ENCODE peak calls at places on chromosomes 4 and X, in five cellular contexts. Y is A549, H is ovary, V is tibial nerve, Z is left ventricle myocardium inferior. X is an unnamed sample.

GRCh38 chr4:175062183-175062592 is 144.0 kb downstream of the ADAM29 start:
- DNase-seq in H (no peak), Y (no peak), Z (no peak), V (no peak), X (no peak)

GRCh38 chr4:117654064-117654463 is 380.2 kb upstream of the NDST3 start:
- DNase-seq in Y (no peak), H (no peak), Z (no peak), V (no peak), X (no peak)

GRCh38 chrX:17009856-17010650 is 63.6 kb downstream of the REPS2 start:
- DNase-seq in V (no peak), Y (no peak), Z (no peak), H (no peak), X (no peak)

GRCh38 chr4:122826000-122826595 is 533 bp upstream of the FGF2 start:
- DNase-seq in Y (no peak), H (no peak), V (no peak), Z (no peak), X (no peak)

GRCh38 chr4:80173387-80173786 is 23.9 kb upstream of the PRDM8 start:
- DNase-seq in Y (no peak), H (no peak), V (no peak), Z (no peak), X (peak; percentile 72)

GRCh38 chr4:137124278-137124932 is 407.9 kb downstream of the PCDH18 start:
- DNase-seq in H (no peak), Y (peak; percentile 57), V (no peak), Z (no peak), X (no peak)

GRCh38 chr4:163591614-163592020 is 97.1 kb downstream of the TMA16 start:
- DNase-seq in Y (no peak), H (no peak), Z (no peak), V (no peak), X (no peak)

GRCh38 chr4:123102897-123103489 is 180.6 kb upstream of the NUDT6 start:
- DNase-seq in Y (peak; percentile 45), H (no peak), Z (no peak), V (no peak), X (no peak)

GRCh38 chr4:37244583-37245390 is at the start of gene NWD2:
- DNase-seq in H (peak; percentile 4), Z (no peak), V (no peak), Y (no peak), X (no peak)

GRCh38 chr4:20456416-20456815 is 204.7 kb downstream of the SLIT2 start:
- DNase-seq in H (no peak), V (no peak), Y (no peak), Z (no peak), X (no peak)

GRCh38 chr4:6109842-6110560 is 90.3 kb downstream of the JAKMIP1 start:
- DNase-seq in Y (peak; percentile 26), Z (no peak), H (no peak), V (no peak), X (no peak)

GRCh38 chr4:3468154-3468553 is 5.0 kb downstream of the DOK7 start:
- DNase-seq in Z (no peak), V (no peak), H (no peak), Y (no peak), X (no peak)

GRCh38 chrX:78048036-78048435 is 56.0 kb upstream of the PGK1 start:
- DNase-seq in H (no peak), V (no peak), Z (no peak), Y (no peak), X (no peak)

GRCh38 chr4:110540606-110541440 is 64.9 kb downstream of the ENPEP start:
- DNase-seq in Z (no peak), V (no peak), Y (no peak), H (no peak), X (no peak)

GRCh38 chrX:81779701-81780100 is 577.8 kb downstream of the SH3BGRL start:
- DNase-seq in H (no peak), V (no peak), Z (no peak), Y (no peak), X (no peak)

GRCh38 chr4:64000241-64000640 is 409.0 kb downstream of the TECRL start:
- DNase-seq in Y (no peak), Z (no peak), H (no peak), V (no peak), X (no peak)

GRCh38 chrX:125778256-125778655 is 387.8 kb downstream of the DCAF12L2 start:
- DNase-seq in V (no peak), H (no peak), Z (no peak), Y (no peak), X (no peak)

GRCh38 chrX:129667412-129667811 is 12.7 kb upstream of the APLN start:
- DNase-seq in Z (no peak), H (no peak), V (no peak), Y (no peak), X (no peak)

GRCh38 chrX:129606918-129607317 is 47.8 kb downstream of the APLN start:
- DNase-seq in Z (no peak), V (peak; percentile 70), Y (peak; percentile 47), H (peak; percentile 57), X (peak; percentile 46)

GRCh38 chrX:13360146-13360545 is 40.3 kb upstream of the ATXN3L start:
- DNase-seq in V (no peak), Z (peak; percentile 31), Y (no peak), H (no peak), X (no peak)

GRCh38 chr4:73707269-73707875 is 33.0 kb upstream of the CXCL8 start:
- DNase-seq in V (no peak), Z (no peak), H (no peak), Y (no peak), X (no peak)

GRCh38 chr4:189497996-189498395 is 442.7 kb upstream of the FRG1 start:
- DNase-seq in Y (no peak), Z (no peak), H (no peak), V (no peak), X (no peak)

GRCh38 chr4:186144180-186144579 is 39.7 kb downstream of the FAM149A start:
- DNase-seq in Y (peak; percentile 41), Z (peak; percentile 25), H (peak; percentile 46), V (no peak), X (no peak)

GRCh38 chrX:111445485-111445884 is 33.5 kb upstream of the DCX start:
- DNase-seq in Z (no peak), V (peak; percentile 5), Y (peak; percentile 39), H (no peak), X (no peak)

GRCh38 chrX:22559506-22559905 is 286.8 kb downstream of the CBLL2 start:
- DNase-seq in Y (no peak), Z (no peak), V (no peak), H (no peak), X (no peak)

GRCh38 chr4:25029479-25030282 is 1.1 kb downstream of the LGI2 start:
- DNase-seq in V (no peak), H (peak; percentile 17), Y (no peak), Z (no peak), X (no peak)

GRCh38 chr4:6562931-6563901 is 11.8 kb upstream of the MAN2B2 start:
- DNase-seq in V (no peak), H (no peak), Y (no peak), Z (no peak), X (no peak)

GRCh38 chrX:24838624-24839023 is 144.9 kb downstream of the POLA1 start:
- DNase-seq in Y (peak; percentile 31), V (peak; percentile 48), Z (no peak), H (no peak), X (peak; percentile 35)

GRCh38 chr4:6301051-6301731 is 31.5 kb downstream of the WFS1 start:
- DNase-seq in Z (no peak), V (no peak), Y (no peak), H (no peak), X (no peak)

GRCh38 chr4:21134994-21135393 is 434.7 kb downstream of the PACRGL start:
- DNase-seq in Z (no peak), V (no peak), H (no peak), Y (peak; percentile 1), X (no peak)

DNA sequence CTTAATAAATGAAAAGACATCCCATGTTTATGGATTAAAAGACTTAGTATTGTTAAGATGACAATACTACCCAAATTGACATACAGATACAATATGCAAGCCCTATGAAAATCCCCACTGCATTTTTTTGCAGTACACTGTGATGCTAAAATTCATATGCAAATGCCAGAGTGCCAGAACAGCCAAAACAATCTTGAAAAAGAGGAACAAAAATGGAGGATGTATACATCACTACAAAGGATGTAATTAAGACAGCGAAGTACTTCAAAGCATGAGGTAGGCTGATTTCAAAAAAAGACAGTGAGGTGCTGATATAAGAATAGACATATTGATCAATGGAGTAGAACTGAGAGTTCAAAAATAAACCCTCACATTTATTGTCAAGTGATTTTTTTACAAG is 47.3 kb downstream of the SATL1 start:
- DNase-seq in H (no peak), Z (no peak), V (no peak), Y (no peak), X (no peak)
- H3K4me3 ChIP-seq in H (no peak overlapping the region), Z (no peak overlapping the region), V (no peak overlapping the region), Y (no peak overlapping the region), X (no peak overlapping the region)

GRCh38 chr4:152672403-152673092 is 7.2 kb downstream of the TMEM154 start:
- DNase-seq in H (no peak), V (no peak), Y (no peak), Z (no peak), X (no peak)

GRCh38 chr4:152673489-152673888 is 6.3 kb downstream of the TMEM154 start:
- DNase-seq in Z (no peak), V (no peak), Y (no peak), H (no peak), X (no peak)

GRCh38 chr4:152678841-152679240 is 956 bp downstream of the TMEM154 start:
- DNase-seq in Y (no peak), V (no peak), Z (no peak), H (no peak), X (no peak)

GRCh38 chr4:152676052-152676854 is 3.5 kb downstream of the TMEM154 start:
- DNase-seq in Z (no peak), V (no peak), Y (no peak), H (no peak), X (no peak)

DNA sequence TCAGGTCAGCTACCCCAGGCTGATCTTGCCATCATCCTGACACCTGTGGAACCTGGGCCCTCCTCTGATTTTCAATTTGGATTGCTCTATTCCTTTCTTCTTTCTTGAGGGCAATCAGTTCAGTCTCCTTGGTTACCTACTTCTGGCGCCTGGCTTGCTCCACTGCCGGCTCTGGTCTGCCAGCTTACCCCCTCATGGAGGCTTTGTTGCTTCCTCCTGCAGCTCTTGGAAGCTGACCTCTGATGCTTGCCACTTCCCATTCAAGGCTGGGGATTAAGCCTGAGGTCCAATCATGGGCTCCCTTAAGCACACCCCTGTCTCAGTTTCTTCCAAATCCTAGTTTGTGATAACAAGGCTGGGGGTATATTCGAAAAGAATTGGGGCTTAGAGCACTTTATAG is 5.4 kb downstream of the TMEM154 start:
- DNase-seq in H (no peak), V (no peak), Z (no peak), Y (no peak), X (no peak)
- H3K27ac ChIP-seq in H (no peak overlapping the region), V (no peak overlapping the region), Z (no peak overlapping the region), Y (no peak overlapping the region), X (no peak overlapping the region)

DNA sequence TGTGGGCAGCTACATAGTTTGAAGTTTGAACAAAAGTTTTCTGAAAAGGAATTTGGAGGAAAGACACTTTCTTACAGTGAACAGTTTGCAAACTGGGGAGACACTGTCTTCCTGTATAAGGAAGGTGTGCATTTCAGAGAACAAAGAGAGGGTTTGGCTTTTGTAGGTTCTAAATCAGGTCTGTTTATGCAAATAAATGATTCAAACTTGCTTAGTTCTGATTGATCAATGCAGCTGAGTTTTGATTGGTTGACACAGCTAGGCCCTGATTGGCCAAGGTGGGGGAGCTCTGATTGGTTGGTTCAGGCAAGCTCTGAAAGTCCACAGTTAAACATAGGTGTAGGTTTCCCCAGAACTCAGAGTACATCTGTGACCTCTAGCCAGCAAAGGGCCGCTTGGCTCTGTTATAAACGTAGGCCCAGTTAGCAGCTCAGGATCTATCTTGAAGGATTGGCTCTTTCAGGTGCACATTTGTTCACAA is 63.0 kb upstream of the ENPP6 start:
- DNase-seq in V (no peak), Y (no peak), H (no peak), Z (no peak), X (peak; percentile 17)
- H3K4me3 ChIP-seq in V (no peak overlapping the region), Y (no peak overlapping the region), H (no peak overlapping the region), Z (no peak overlapping the region), X (no peak overlapping the region)

GRCh38 chr4:128468485-128468989 is 180.9 kb upstream of the PGRMC2 start:
- DNase-seq in H (no peak), Y (peak; percentile 32), Z (no peak), V (peak; percentile 81), X (no peak)
- H3K27ac ChIP-seq in H (no peak overlapping the region), Y (peak overlapping the region; percentile 51), Z (peak overlapping the region; percentile 63), V (no peak overlapping the region), X (no peak overlapping the region)

X was measured in CD8-positive, alpha-beta memory T cell.